ENCODE peak calls at places on chromosomes 16 and 17, in six cellular contexts. C, T, L, H, P and U are unnamed samples.

GRCh38 chr17:795276-795675 is 13.1 kb downstream of the MRM3 start:
- DNase-seq in C (no peak), T (peak), L (no peak), H (no peak), P (no peak), U (no peak)

GRCh38 chr17:30422171-30422570 is 43.4 kb downstream of the CPD start:
- DNase-seq in C (no peak), T (no peak), L (no peak), H (no peak), P (no peak), U (no peak)

GRCh38 chr17:57955183-57955952 is at the start of gene CUEDC1:
- DNase-seq in C (peak), T (peak), L (peak), H (peak), P (peak), U (peak)

GRCh38 chr17:77885678-77886386 is 72.7 kb upstream of the TNRC6C start:
- DNase-seq in C (no peak), T (peak), L (no peak), H (no peak), P (no peak), U (no peak)

GRCh38 chr17:63542218-63542545 is 8.1 kb upstream of the DCAF7 start:
- DNase-seq in C (no peak), T (no peak), L (no peak), H (no peak), P (no peak), U (no peak)

GRCh38 chr16:19284207-19284606 is 1.3 kb upstream of the CLEC19A start:
- DNase-seq in C (peak), T (no peak), L (no peak), H (peak), P (no peak), U (no peak)

GRCh38 chr17:6457688-6458190 is 13.5 kb downstream of the PIMREG start:
- DNase-seq in C (no peak), T (peak), L (no peak), H (no peak), P (no peak), U (no peak)

GRCh38 chr16:57801856-57802634 is at the start of gene KIFC3:
- DNase-seq in C (peak), T (peak), L (peak), H (peak), P (peak), U (peak)

GRCh38 chr17:79107499-79108231 is 33.0 kb downstream of the ENGASE start:
- DNase-seq in C (no peak), T (no peak), L (no peak), H (no peak), P (no peak), U (no peak)

GRCh38 chr16:52528393-52529080 is 18.4 kb downstream of the TOX3 start:
- DNase-seq in C (peak), T (no peak), L (no peak), H (no peak), P (no peak), U (peak)

GRCh38 chr16:10578474-10579316 is 1.7 kb downstream of the EMP2 start:
- DNase-seq in C (peak), T (peak), L (no peak), H (peak), P (peak), U (peak)

GRCh38 chr17:43667506-43668438 is 6.0 kb upstream of the MEOX1 start:
- DNase-seq in C (no peak), T (no peak), L (no peak), H (peak), P (no peak), U (no peak)

GRCh38 chr17:79707931-79708891 is 22.5 kb upstream of the ENPP7 start:
- DNase-seq in C (peak), T (no peak), L (peak), H (no peak), P (peak), U (no peak)

GRCh38 chr17:69712801-69713311 is 298.4 kb downstream of the MAP2K6 start:
- DNase-seq in C (no peak), T (no peak), L (no peak), H (no peak), P (no peak), U (no peak)

GRCh38 chr16:13856811-13857511 is 63.0 kb upstream of the ERCC4 start:
- DNase-seq in C (no peak), T (no peak), L (no peak), H (no peak), P (no peak), U (no peak)

GRCh38 chr16:52825882-52826281 is 226.8 kb downstream of the CHD9NB start:
- DNase-seq in C (no peak), T (no peak), L (no peak), H (peak), P (no peak), U (no peak)

GRCh38 chr17:17540278-17540906 is 44.2 kb upstream of the RASD1 start:
- DNase-seq in C (no peak), T (peak), L (no peak), H (no peak), P (peak), U (no peak)

GRCh38 chr16:66042341-66042740 is 324.1 kb upstream of the CDH5 start:
- DNase-seq in C (no peak), T (no peak), L (no peak), H (no peak), P (no peak), U (no peak)

GRCh38 chr17:62910277-62910676 is 55.8 kb upstream of the TANC2 start:
- DNase-seq in C (no peak), T (no peak), L (no peak), H (no peak), P (no peak), U (no peak)

GRCh38 chr17:78597923-78598545 is 20.8 kb upstream of the DNAH17 start:
- DNase-seq in C (no peak), T (no peak), L (no peak), H (peak), P (no peak), U (no peak)

GRCh38 chr17:48605409-48605864 is 651 bp upstream of the HOXB6 start:
- DNase-seq in C (no peak), T (no peak), L (no peak), H (no peak), P (no peak), U (no peak)

GRCh38 chr17:81396722-81397313 is 1.6 kb downstream of the BAHCC1 start:
- DNase-seq in C (no peak), T (peak), L (no peak), H (peak), P (peak), U (no peak)

GRCh38 chr16:48064971-48065370 is 90.8 kb downstream of the ABCC12 start:
- DNase-seq in C (no peak), T (no peak), L (no peak), H (no peak), P (no peak), U (no peak)

GRCh38 chr16:57373117-57373947 is 1.0 kb downstream of the CX3CL1 start:
- DNase-seq in C (no peak), T (no peak), L (no peak), H (peak), P (no peak), U (no peak)

GRCh38 chr17:77042688-77043330 is 98.0 kb upstream of the SEC14L1 start:
- DNase-seq in C (no peak), T (no peak), L (no peak), H (no peak), P (no peak), U (no peak)

GRCh38 chr17:11996722-11997146 is 541 bp downstream of the ZNF18 start:
- DNase-seq in C (no peak), T (no peak), L (peak), H (peak), P (no peak), U (no peak)

GRCh38 chr16:19517424-19518089 is 4.3 kb downstream of the GDE1 start:
- DNase-seq in C (no peak), T (no peak), L (no peak), H (peak), P (no peak), U (no peak)

GRCh38 chr16:89052824-89053724 is 40.6 kb upstream of the ACSF3 start:
- DNase-seq in C (no peak), T (no peak), L (no peak), H (peak), P (peak), U (peak)

GRCh38 chr16:71711789-71712188 is 12.7 kb downstream of the PHLPP2 start:
- DNase-seq in C (no peak), T (no peak), L (no peak), H (no peak), P (no peak), U (no peak)

GRCh38 chr16:71708696-71709095 is 15.8 kb downstream of the PHLPP2 start:
- DNase-seq in C (no peak), T (no peak), L (no peak), H (no peak), P (no peak), U (no peak)

GRCh38 chr16:71709231-71709781 is 15.2 kb downstream of the PHLPP2 start:
- DNase-seq in C (no peak), T (no peak), L (no peak), H (peak), P (no peak), U (no peak)

GRCh38 chr16:71703324-71703723 is 21.2 kb downstream of the PHLPP2 start:
- DNase-seq in C (no peak), T (no peak), L (no peak), H (no peak), P (no peak), U (no peak)

DNA sequence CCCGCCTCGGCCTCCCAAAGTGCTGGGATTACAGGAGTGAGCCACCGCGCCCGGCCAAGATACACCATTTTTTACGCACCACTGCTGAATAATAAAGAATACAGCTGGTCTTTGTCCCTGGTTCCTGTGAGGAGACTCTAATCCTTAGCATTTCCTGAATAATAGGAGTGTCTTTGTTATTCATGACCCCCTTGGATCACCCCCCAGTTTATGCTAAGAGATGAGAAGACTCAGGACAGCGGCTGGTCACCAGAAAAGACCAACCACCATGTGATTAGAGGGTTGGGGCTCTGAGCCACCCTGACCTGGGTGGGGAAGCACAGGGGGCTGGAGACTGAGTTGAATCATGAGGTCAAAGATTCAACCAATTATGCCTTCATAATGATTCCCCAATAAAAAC is 17.3 kb downstream of the PHLPP2 start:
- DNase-seq in C (no peak), T (no peak), L (no peak), H (no peak), P (no peak), U (no peak)
- H3K27ac ChIP-seq in C (no peak), T (peak), L (no peak), H (no peak), P (no peak), U (no peak)

GRCh38 chr16:55039511-55039910 is 108.8 kb downstream of the IRX5 start:
- DNase-seq in C (no peak), T (no peak), L (no peak), H (no peak), P (no peak), U (no peak)
- TF ChIP-seq CTCF in C (no peak), T (no peak), L (no peak), H (no peak), P (no peak), U (no peak)

DNA sequence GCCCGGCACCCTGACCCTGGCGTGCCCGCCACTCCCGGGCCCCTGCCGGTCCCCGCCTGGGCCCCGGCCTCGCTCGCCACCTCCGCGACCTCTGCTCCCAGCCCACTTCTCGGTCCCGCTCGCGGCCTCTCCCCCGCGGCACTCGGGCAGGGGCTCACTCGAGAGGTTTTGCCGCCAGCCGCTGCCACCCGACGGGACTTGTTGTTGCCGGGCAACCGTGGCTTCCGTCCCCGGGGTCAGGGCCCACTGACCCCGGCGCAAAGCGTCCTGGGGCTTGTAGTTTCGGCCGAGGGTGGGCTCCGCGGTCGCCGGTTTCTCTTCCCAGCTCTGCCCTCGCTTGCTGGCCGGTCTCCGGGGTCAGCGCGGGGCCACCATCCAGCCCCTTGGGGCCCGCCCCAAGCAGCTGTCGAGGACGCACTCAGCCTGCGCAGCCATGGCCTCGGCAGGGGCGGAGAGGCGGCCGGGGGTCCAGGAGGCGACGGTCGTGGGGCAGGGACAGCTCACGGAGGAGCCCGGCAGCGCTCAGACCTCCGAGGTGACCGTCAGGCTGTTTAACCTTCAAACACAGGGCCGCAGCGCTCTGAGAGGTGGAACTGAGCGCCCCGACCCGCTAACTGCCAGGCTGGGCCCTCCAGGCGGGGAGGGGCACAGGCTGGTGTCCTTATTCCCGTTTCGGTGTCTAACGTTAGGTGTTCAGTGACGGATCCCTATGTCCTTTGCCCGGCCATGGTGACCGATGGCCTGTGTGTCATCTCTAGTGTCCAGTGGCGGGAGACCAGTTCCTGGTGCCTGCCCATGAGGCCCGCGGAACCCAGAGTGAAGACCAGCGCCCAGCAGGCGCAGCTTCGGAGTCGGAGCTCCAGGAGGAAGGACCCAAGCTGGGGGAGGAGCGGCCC is at the start of the genes C16orf86 and ENKD1:
- DNase-seq in C (peak), T (peak), L (peak), H (peak), P (peak), U (peak)
- H3K4me3 ChIP-seq in C (peak), T (peak), L (peak), H (peak), P (peak), U (peak)

GRCh38 chr16:23508589-23509440 is 1.5 kb downstream of the GGA2 start:
- DNase-seq in C (peak), T (no peak), L (no peak), H (peak), P (no peak), U (no peak)
- H3K27ac ChIP-seq in C (peak), T (peak), L (peak), H (peak), P (peak), U (peak)

GRCh38 chr17:50195196-50195865 is 6.1 kb downstream of the COL1A1 start:
- DNase-seq in C (no peak), T (peak), L (no peak), H (peak), P (no peak), U (no peak)
- TF ChIP-seq CTCF in C (no peak), T (no peak), L (peak), H (peak), P (no peak), U (no peak)

GRCh38 chr17:75617675-75618074 is 15.6 kb upstream of the SMIM5 start:
- DNase-seq in C (no peak), T (no peak), L (no peak), H (no peak), P (no peak), U (no peak)
- H3K4me3 ChIP-seq in C (no peak), T (no peak), L (no peak), H (no peak), P (no peak), U (no peak)

DNA sequence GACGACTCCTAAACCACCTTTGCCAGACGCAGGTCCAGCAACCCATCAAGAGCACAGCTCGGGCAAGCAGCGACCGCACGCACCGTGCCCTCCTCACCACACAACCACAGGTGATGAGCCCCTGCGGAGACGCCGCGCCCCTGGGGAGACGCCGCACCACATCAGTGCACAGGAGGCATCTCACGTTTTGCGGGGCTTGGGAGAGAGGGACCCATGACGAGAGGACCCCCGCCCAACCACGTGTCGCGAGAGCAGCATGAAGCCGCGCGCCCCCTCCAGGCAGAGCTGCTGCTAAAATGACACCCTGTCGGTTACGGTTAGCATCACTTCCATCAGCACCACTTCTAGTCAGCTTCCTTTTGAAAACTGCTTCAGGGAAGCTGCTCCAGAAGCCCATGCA is 45.4 kb downstream of the KLHDC4 start:
- DNase-seq in C (no peak), T (no peak), L (no peak), H (no peak), P (no peak), U (no peak)
- H3K27ac ChIP-seq in C (no peak), T (no peak), L (no peak), H (no peak), P (no peak), U (no peak)

DNA sequence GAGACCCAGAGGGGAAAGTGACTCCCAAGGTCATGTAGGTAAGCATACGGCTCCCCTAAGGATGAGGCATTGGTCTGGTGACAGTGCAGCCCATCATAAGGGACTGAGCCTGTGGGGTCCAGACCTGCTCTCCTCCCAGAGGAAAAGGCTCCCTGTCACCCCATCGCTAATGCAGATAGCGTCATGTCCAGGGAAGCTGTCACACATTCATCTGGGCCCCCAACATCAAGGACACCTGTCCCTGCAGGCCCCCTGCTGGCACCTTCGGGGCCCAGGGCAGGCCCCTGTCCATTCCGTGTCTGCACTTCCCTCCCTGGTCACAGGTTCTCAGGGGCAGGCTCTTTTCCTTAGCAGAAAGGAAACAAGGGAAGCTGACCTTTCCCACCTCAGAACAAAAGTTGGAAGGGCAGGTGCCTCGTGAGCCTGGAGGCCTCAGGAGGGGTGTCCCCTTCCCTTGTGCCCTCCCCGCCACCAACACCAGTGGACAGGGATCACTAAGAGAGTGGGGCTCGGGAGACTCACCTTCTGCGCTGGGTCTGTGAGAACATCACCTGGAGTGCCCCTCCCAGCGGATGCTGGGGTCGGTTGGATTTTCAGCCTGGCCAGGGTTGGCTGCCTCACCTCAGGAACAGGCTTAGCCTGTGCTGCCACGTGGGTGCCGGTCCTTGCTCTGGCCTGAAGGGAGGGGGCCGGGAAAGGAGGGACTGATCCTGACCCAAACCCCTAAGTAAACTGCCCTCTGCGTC is 17.3 kb upstream of the LASP1NB start:
- DNase-seq in C (no peak), T (peak), L (no peak), H (no peak), P (no peak), U (peak)
- TF ChIP-seq CTCF in C (no peak), T (no peak), L (no peak), H (no peak), P (no peak), U (no peak)

DNA sequence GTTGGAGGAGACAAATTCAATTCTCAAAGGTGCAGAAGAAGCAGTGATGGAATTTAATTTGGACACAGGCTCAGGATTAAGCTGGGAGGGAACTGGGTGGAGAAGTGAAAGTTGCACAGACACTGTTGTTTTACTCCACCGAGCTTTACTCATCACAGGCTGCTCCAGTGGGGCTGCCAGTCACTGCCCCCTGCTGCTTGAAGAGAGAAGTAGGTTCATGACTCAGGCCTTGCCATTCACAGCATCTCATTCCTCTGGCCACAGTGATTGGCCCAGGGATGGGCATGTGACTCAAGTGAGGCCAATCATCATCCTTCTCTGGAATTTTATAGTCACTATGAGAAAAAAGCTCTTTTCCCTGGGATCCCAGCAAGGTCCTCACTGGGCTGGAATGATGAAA is 11.8 kb downstream of the GNAO1 start:
- DNase-seq in C (no peak), T (peak), L (no peak), H (peak), P (peak), U (no peak)
- H3K4me3 ChIP-seq in C (no peak), T (no peak), L (no peak), H (no peak), P (no peak), U (no peak)

GRCh38 chr17:27315322-27315721 is 21.4 kb downstream of the WSB1 start:
- DNase-seq in C (peak), T (peak), L (peak), H (peak), P (peak), U (peak)
- H3K27ac ChIP-seq in C (peak), T (peak), L (peak), H (peak), P (peak), U (peak)